ENCODE peak calls at places on chromosomes 2 and 18, in nine cellular contexts. T, B, J, U, R, F, X, L and I are unnamed samples.

GRCh38 chr2:67451086-67451832 is 54.1 kb downstream of the ETAA1 start:
- DNase-seq in X (no peak), U (peak; percentile 85), R (peak; percentile 57), B (no peak), J (peak; percentile 10), L (peak; percentile 62), F (no peak), T (no peak), I (no peak)

GRCh38 chr18:38695559-38696270 is 1130.1 kb upstream of the CELF4 start:
- DNase-seq in T (no peak), R (no peak), J (no peak), U (no peak), B (no peak), F (no peak), X (no peak), L (no peak), I (no peak)

GRCh38 chr18:7205346-7205745 is 25.5 kb upstream of the LRRC30 start:
- DNase-seq in R (no peak), T (no peak), F (no peak), X (no peak), B (no peak), L (no peak), J (no peak), U (no peak), I (no peak)

GRCh38 chr2:50476174-50476573 is 555.8 kb downstream of the NRXN1 start:
- DNase-seq in L (no peak), F (no peak), T (no peak), R (no peak), J (no peak), X (no peak), U (no peak), B (no peak), I (no peak)

GRCh38 chr2:598043-598802 is 79.0 kb downstream of the TMEM18 start:
- DNase-seq in B (no peak), T (no peak), J (no peak), X (no peak), L (no peak), U (no peak), F (no peak), R (no peak), I (no peak)

GRCh38 chr2:40169430-40169829 is 282.5 kb downstream of the SLC8A1 start:
- DNase-seq in L (no peak), X (no peak), T (no peak), J (no peak), U (peak; percentile 21), R (no peak), B (no peak), F (no peak), I (no peak)

GRCh38 chr2:47072018-47072691 is 83.0 kb downstream of the STPG4 start:
- DNase-seq in F (no peak), X (peak; percentile 97), U (peak; percentile 70), L (no peak), R (no peak), J (peak; percentile 58), T (peak; percentile 53), B (peak; percentile 94), I (no peak)

GRCh38 chr2:68388772-68389171 is 23.7 kb downstream of the PLEK start:
- DNase-seq in B (no peak), X (no peak), L (no peak), T (no peak), J (no peak), U (no peak), R (no peak), F (no peak), I (no peak)

GRCh38 chr2:233208382-233209116 is 42.9 kb upstream of the ATG16L1 start:
- DNase-seq in J (no peak), U (no peak), B (no peak), R (no peak), X (no peak), T (no peak), L (no peak), F (no peak), I (no peak)

DNA sequence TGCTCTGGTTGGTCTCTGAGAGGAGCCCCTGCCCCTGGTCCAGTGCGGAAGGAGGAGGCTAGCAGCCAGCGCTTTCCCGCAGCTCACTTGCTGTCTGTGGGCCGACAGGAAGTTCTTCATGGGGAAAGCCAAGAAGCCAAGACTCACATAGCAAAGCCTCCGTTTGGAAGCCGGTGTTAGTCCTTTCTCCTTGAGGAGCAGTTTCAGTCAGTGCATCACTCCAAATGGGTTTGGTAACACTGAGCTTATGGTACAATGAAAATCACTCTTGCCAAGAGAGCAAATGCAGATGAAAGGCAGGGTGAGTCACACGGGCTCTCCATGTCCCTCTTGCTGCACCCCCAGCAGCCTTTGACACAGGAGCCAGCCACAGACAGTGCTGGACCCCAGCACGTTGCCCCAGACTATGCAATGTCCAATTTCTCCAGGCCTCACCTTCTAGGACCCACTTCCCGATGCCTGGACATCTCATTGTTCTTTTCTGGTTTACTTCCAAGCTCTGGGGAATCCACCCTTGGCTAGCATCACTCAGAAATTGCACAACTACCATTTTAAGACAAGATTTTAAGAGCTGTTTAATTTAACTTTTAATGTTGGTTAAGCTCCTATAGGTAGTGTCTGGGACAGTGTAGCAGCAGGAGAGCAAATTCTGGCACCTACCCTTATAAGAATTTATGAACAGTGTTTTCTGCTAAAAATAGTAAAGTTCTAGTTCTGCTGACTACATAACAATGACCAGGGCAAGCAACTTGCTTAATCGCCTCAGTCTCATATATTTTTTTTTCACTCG is 174.9 kb downstream of the ASB1 start:
- DNase-seq in F (no peak), B (peak; percentile 63), R (no peak), U (peak; percentile 28), L (no peak), X (peak; percentile 73), T (peak; percentile 10), J (peak; percentile 46), I (no peak)
- TF ChIP-seq POLR2A in F (no peak), B (no peak), R (no peak), U (no peak), L (no peak), X (no peak), T (no peak), J (no peak), I (no peak)

DNA sequence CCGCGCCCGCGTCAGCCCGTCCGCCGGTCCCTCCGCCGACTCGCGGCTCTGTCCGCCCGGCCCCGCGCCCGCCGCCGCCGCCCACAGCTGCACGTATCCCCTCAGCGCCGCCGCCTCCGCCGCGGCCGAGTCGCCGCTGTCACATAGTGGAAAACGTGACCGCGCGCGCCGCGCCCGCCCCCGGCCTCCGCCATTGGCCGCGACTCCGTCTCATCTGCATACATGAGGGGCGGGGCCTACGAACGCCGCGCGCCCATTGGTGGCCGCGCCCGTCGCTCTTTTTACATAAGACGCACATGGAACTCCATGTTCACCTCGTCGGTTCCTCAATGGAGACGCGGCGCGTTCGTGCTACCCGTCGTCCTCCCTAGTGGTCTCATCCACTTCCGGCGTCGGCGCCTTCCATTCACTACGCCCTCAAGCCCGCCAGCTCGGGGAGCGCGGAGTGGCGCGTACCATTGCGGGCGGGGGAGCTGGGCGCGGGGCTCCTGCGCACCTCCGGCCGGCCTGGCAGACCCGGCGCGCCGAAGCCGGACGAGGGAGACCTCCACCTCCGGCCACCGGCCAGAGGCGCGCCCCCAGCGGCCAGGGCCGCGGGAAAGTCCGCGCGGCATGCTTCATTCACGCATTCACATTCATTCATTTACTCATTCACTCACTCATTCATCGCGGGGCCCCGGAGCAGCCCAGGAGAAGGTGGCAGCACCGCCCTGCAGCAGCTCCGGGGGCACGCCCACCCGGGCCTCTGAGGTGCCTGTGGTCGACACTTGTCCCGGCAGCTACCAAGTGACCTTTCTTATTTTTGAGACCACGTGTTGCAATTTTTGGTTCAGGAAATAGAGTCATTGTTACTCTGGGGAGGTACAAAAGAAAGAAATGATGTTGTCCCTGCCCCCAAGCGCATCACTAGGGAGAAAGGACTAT is 502 bp upstream of the PER2 start:
- DNase-seq in X (peak; percentile 99), B (peak; percentile 97), U (peak; percentile 99), J (peak; percentile 99), L (peak; percentile 99), F (peak; percentile 93), T (peak; percentile 100), R (peak; percentile 100), I (peak; percentile 99)
- TF ChIP-seq POLR2A in X (peak; percentile 98), B (peak; percentile 41), U (peak; percentile 76), J (peak; percentile 82), L (no peak), F (peak; percentile 58), T (peak; percentile 86), R (peak; percentile 60), I (peak; percentile 78)

GRCh38 chr2:37325625-37326071 is 1.0 kb upstream of the PRKD3 start:
- DNase-seq in U (no peak), R (no peak), L (no peak), F (no peak), X (no peak), B (no peak), J (peak; percentile 16), T (no peak), I (peak; percentile 2)

GRCh38 chr2:37326285-37326684 is 1.7 kb upstream of the PRKD3 start:
- DNase-seq in R (no peak), U (peak; percentile 86), J (peak; percentile 46), T (peak; percentile 34), F (no peak), B (peak; percentile 48), X (no peak), L (peak; percentile 57), I (no peak)

GRCh38 chr2:37324536-37324785 is 172 bp downstream of the PRKD3 start:
- DNase-seq in J (peak; percentile 84), B (peak; percentile 86), R (no peak), X (peak; percentile 86), L (no peak), T (peak; percentile 85), U (peak; percentile 74), F (no peak), I (peak; percentile 64)

GRCh38 chr2:37323770-37324535 is 680 bp downstream of the PRKD3 start:
- DNase-seq in L (peak; percentile 71), J (peak; percentile 36), U (peak; percentile 31), X (peak; percentile 40), F (peak; percentile 15), B (peak; percentile 29), T (peak; percentile 59), R (no peak), I (peak; percentile 26)

GRCh38 chr2:37324786-37325624 is at the start of gene PRKD3:
- DNase-seq in R (peak; percentile 80), U (peak; percentile 39), F (peak; percentile 55), J (no peak), L (peak; percentile 72), X (peak; percentile 58), T (no peak), B (peak; percentile 55), I (peak; percentile 59)
- TF ChIP-seq POLR2A in R (no peak), U (no peak), F (no peak), J (peak; percentile 52), L (no peak), X (peak; percentile 78), T (peak; percentile 34), B (peak; percentile 58), I (no peak)

DNA sequence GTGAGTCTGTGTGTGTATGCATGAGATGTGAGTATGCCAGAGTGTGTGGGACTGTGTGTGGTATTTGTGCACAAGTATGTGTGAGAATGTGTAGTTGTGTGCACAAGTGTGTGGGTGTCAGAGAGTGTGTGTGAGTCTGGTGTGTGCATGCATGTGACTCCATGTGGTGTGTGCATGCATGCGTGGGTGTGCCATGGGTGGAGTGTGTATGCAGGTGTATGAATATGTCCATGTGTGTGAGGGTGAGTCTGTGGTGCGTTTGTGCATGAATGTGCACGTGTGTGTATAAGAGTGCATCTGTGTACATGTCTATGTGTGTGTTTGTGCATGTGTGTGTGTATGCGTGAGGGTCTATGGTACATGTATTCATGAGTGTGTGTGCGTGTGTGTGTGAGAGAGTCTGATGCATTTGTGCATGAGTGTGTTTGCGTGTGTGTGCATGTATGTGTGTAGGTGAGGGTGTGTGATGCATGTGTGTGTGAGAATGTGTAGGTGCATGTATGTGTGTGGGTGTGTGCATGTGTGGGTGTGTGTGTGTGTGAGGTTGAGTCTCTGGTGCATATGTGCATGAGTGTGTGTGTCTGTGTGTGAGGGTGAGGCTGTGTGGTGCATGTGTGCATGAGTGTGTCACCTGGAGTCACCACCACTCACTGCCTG is 226.8 kb downstream of the LDLRAD4 start:
- DNase-seq in J (no peak), F (no peak), R (peak; percentile 4), B (no peak), U (no peak), T (no peak), X (no peak), L (no peak), I (no peak)
- TF ChIP-seq POLR2A in J (no peak), F (no peak), R (no peak), B (no peak), U (no peak), T (no peak), X (no peak), L (no peak), I (no peak)